ENCODE peak calls at places on chromosomes 3 and 15, in ten cellular contexts. V is H1, T is breast epithelium, X is astrocyte of the spinal cord, C is stomach, B is IMR-90, N is fibroblast of pulmonary artery, G is WERI-Rb-1, E is fibroblast of lung, K is cardiac muscle cell. H is an unnamed sample.

GRCh38 chr15:87977907-87978306 is 278.6 kb downstream of the NTRK3 start:
- DNase-seq in V (no peak), T (no peak), X (no peak), C (no peak), B (no peak), N (no peak), G (no peak), E (no peak), K (no peak), H (no peak)

GRCh38 chr3:124951511-124952390 is 17.2 kb upstream of the MUC13 start:
- DNase-seq in V (no peak), T (no peak), X (peak; percentile 41), C (no peak), B (peak; percentile 93), N (peak; percentile 60), G (no peak), E (peak; percentile 71), K (peak; percentile 47), H (peak; percentile 50)

GRCh38 chr15:62895905-62896316 is 146.6 kb upstream of the TPM1 start:
- DNase-seq in V (no peak), T (no peak), X (peak; percentile 88), C (no peak), B (peak; percentile 95), N (peak; percentile 86), G (no peak), E (peak; percentile 67), K (peak; percentile 73), H (peak; percentile 80)

GRCh38 chr3:11582123-11582968 is 61.4 kb downstream of the VGLL4 start:
- DNase-seq in V (no peak), T (peak; percentile 78), X (peak; percentile 94), C (peak; percentile 68), B (peak; percentile 89), N (peak; percentile 92), G (no peak), E (peak; percentile 95), K (peak; percentile 94), H (peak; percentile 92)

GRCh38 chr15:84748274-84749110 is at the start of gene ZNF592:
- DNase-seq in V (no peak), T (peak; percentile 85), X (peak; percentile 79), C (peak; percentile 89), B (peak; percentile 70), N (peak; percentile 79), G (peak; percentile 76), E (peak; percentile 73), K (peak; percentile 90), H (peak; percentile 91)

GRCh38 chr3:183959214-183959613 is 58.5 kb downstream of the ABCC5 start:
- DNase-seq in V (no peak), T (no peak), X (no peak), C (no peak), B (no peak), N (no peak), G (no peak), E (no peak), K (no peak), H (no peak)

GRCh38 chr3:20930034-20930433 is 744.0 kb upstream of the SGO1 start:
- DNase-seq in V (no peak), T (no peak), X (peak; percentile 15), C (peak; percentile 27), B (no peak), N (peak; percentile 32), G (peak; percentile 47), E (peak; percentile 5), K (peak; percentile 29), H (no peak)

GRCh38 chr15:78120523-78120922 is 10.7 kb downstream of the CIB2 start:
- DNase-seq in V (no peak), T (no peak), X (no peak), C (no peak), B (no peak), N (no peak), G (peak; percentile 94), E (no peak), K (no peak), H (no peak)

GRCh38 chr3:47567149-47567548 is 11.5 kb downstream of the CSPG5 start:
- DNase-seq in V (no peak), T (no peak), X (no peak), C (no peak), B (no peak), N (no peak), G (no peak), E (no peak), K (no peak), H (no peak)
- TF ChIP-seq CTCF in V (no peak), T (no peak), X (no peak), C (no peak), B (no peak), N (no peak), G (no peak), E (no peak), K (no peak), H (no peak)

GRCh38 chr15:72229076-72229946 is 1.7 kb downstream of the PKM start:
- DNase-seq in V (no peak), T (no peak), X (no peak), C (no peak), B (peak; percentile 24), N (peak; percentile 57), G (no peak), E (peak; percentile 36), K (peak; percentile 58), H (no peak)

GRCh38 chr15:72227192-72227586 is 3.8 kb downstream of the PKM start:
- DNase-seq in V (no peak), T (no peak), X (peak; percentile 86), C (no peak), B (peak; percentile 91), N (peak; percentile 86), G (no peak), E (peak; percentile 79), K (peak; percentile 85), H (peak; percentile 77)

GRCh38 chr15:72229947-72230196 is 1.1 kb downstream of the PKM start:
- DNase-seq in V (no peak), T (no peak), X (no peak), C (no peak), B (no peak), N (no peak), G (no peak), E (no peak), K (no peak), H (no peak)

GRCh38 chr15:72230197-72231065 is 559 bp downstream of the PKM start:
- DNase-seq in V (peak; percentile 41), T (peak; percentile 87), X (peak; percentile 94), C (peak; percentile 84), B (peak; percentile 91), N (peak; percentile 94), G (peak; percentile 86), E (peak; percentile 91), K (peak; percentile 96), H (peak; percentile 98)

DNA sequence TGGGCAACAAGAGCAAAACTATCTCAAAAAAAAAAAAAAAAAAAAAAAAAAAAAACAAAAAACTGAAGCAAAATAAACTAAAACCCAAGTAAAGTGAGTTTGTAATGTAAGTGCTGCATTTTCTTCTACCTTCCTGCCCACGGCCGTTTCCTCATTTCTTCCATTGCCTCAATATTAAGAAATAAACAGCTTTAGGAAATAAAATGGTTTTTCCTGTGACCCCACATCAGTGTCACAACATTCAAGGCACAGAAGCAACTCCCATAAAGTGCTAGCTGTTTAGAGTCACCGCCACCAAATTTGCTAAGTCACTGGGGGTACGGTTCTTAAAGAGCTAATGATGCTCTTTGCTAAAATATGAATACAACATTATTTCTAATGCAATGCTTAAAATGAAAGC is 3.3 kb downstream of the PKM start:
- DNase-seq in V (no peak), T (no peak), X (no peak), C (no peak), B (no peak), N (no peak), G (no peak), E (peak; percentile 6), K (no peak), H (no peak)
- H3K4me3 ChIP-seq in V (no peak overlapping the region), T (peak overlapping the region; percentile 80), X (peak overlapping the region; percentile 93), C (no peak overlapping the region), B (peak overlapping the region; percentile 44), N (peak overlapping the region; percentile 95), G (peak overlapping the region; percentile 84), E (peak overlapping the region; percentile 85), K (peak overlapping the region; percentile 76), H (peak overlapping the region; percentile 94)

GRCh38 chr3:152076148-152076547 is 192.6 kb upstream of the MBNL1 start:
- DNase-seq in V (no peak), T (no peak), X (peak; percentile 32), C (no peak), B (peak; percentile 31), N (peak; percentile 49), G (no peak), E (peak; percentile 53), K (peak; percentile 45), H (no peak)

GRCh38 chr3:152069871-152070270 is 196.4 kb downstream of the SUCNR1 start:
- DNase-seq in V (no peak), T (no peak), X (no peak), C (no peak), B (peak; percentile 38), N (no peak), G (no peak), E (no peak), K (no peak), H (no peak)

GRCh38 chr3:152071924-152072323 is 196.8 kb upstream of the MBNL1 start:
- DNase-seq in V (no peak), T (no peak), X (peak; percentile 59), C (no peak), B (peak; percentile 70), N (peak; percentile 82), G (no peak), E (peak; percentile 78), K (peak; percentile 81), H (peak; percentile 39)

GRCh38 chr3:152071315-152071714 is 197.4 kb upstream of the MBNL1 start:
- DNase-seq in V (no peak), T (no peak), X (no peak), C (no peak), B (no peak), N (no peak), G (no peak), E (no peak), K (no peak), H (no peak)

GRCh38 chr3:152073267-152073666 is 195.5 kb upstream of the MBNL1 start:
- DNase-seq in V (no peak), T (no peak), X (peak; percentile 31), C (no peak), B (peak; percentile 28), N (peak; percentile 70), G (no peak), E (peak; percentile 43), K (peak; percentile 69), H (peak; percentile 35)
- TF ChIP-seq CTCF in V (no peak), T (no peak), X (peak; percentile 15), C (no peak), B (peak; percentile 39), N (peak; percentile 9), G (no peak), E (no peak), K (peak; percentile 13), H (no peak)

GRCh38 chr3:89114841-89115223 is 7.4 kb downstream of the EPHA3 start:
- DNase-seq in V (no peak), T (no peak), X (no peak), C (no peak), B (no peak), N (no peak), G (no peak), E (no peak), K (no peak), H (no peak)

GRCh38 chr3:89113344-89113743 is 5.9 kb downstream of the EPHA3 start:
- DNase-seq in V (no peak), T (no peak), X (no peak), C (no peak), B (no peak), N (no peak), G (no peak), E (no peak), K (no peak), H (no peak)

GRCh38 chr3:89116486-89116885 is 9.1 kb downstream of the EPHA3 start:
- DNase-seq in V (no peak), T (no peak), X (peak; percentile 48), C (no peak), B (no peak), N (no peak), G (no peak), E (peak; percentile 14), K (no peak), H (no peak)

DNA sequence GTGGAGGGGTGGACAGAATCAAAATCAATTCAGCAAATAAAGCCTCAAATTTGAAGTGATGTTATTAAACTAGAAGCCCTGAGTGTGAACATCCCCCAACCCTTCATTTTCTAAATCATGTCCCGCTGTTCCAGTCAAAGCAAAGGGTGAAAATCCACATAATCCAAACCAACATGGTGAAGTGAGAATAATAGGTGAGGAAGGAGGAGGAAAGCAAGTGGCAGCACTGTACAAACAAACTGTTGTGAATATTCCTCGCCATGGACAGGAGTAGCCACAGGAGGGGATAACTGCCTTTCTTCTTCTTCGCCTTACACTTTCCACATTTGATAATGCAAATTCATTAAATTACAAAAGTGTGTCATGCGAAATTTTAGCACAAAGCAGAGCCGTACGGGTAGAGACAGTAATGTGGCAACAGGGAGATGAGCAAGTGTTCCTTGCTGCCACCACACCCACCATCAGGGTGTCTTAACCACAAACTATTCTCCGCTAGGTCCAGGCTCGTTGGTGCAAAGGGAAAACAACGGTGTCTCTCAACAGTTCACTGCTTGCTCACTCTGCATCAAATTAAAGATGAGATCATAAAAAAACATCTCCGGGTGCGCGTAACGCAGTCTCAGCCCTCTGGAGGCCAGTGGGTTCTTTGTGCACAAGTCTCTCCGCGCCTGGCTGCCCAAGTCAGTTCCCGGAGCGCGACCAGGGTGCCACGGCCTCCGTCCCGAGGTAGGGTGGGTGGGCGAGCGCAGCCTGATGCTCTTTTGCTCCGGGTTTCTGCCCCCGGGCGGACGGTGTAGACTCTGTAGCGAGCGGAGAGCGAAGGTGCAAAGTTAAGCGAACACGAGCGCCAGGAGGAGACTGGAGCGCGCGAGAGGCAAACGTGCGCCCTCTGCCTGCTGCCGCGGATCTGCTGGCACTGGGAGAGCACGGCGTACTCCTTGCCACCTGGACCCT is 6.7 kb downstream of the EPHA3 start:
- DNase-seq in V (peak; percentile 81), T (peak; percentile 55), X (peak; percentile 74), C (peak; percentile 63), B (peak; percentile 42), N (peak; percentile 56), G (peak; percentile 84), E (peak; percentile 70), K (peak; percentile 67), H (peak; percentile 81)
- H3K4me3 ChIP-seq in V (peak overlapping the region; percentile 54), T (peak overlapping the region; percentile 49), X (peak overlapping the region; percentile 48), C (peak overlapping the region; percentile 49), B (peak overlapping the region; percentile 58), N (peak overlapping the region; percentile 51), G (peak overlapping the region; percentile 59), E (peak overlapping the region; percentile 62), K (peak overlapping the region; percentile 48), H (peak overlapping the region; percentile 61)